ENCODE peak calls at places on chromosome 9, in nine cellular contexts. Y is ovary, B is SK-N-SH, C is HepG2, A is A549, V is K562, N is stomach, Z is transverse colon, G is sigmoid colon. J is an unnamed sample.

GRCh38 chr9:116959775-116960174 is 272.7 kb downstream of the TRIM32 start:
- DNase-seq in Y (no peak), B (peak), C (no peak), A (no peak), V (no peak), N (no peak), Z (no peak), G (no peak), J (no peak)

GRCh38 chr9:93093081-93093448 is 3.0 kb upstream of the CARD19 start:
- DNase-seq in Y (peak), B (no peak), C (no peak), A (no peak), V (no peak), N (no peak), Z (no peak), G (peak), J (no peak)

GRCh38 chr9:126752376-126752775 is 52.5 kb upstream of the ZBTB43 start:
- DNase-seq in Y (no peak), B (no peak), C (no peak), A (no peak), V (no peak), N (no peak), Z (no peak), G (no peak), J (no peak)

GRCh38 chr9:126128494-126129142 is 198.0 kb upstream of the MVB12B start:
- DNase-seq in Y (no peak), B (peak), C (no peak), A (no peak), V (no peak), N (peak), Z (no peak), G (no peak), J (no peak)

GRCh38 chr9:112176410-112177010 is 1.4 kb upstream of the SUSD1 start:
- DNase-seq in Y (no peak), B (no peak), C (peak), A (no peak), V (no peak), N (no peak), Z (peak), G (no peak), J (no peak)

GRCh38 chr9:12790026-12790425 is 15.2 kb downstream of the LURAP1L start:
- DNase-seq in Y (no peak), B (no peak), C (no peak), A (no peak), V (no peak), N (no peak), Z (no peak), G (no peak), J (no peak)

GRCh38 chr9:14314424-14314928 is 535 bp upstream of the NFIB start:
- DNase-seq in Y (peak), B (peak), C (peak), A (peak), V (peak), N (peak), Z (peak), G (peak), J (peak)

GRCh38 chr9:36765077-36765390 is 192.3 kb downstream of the MELK start:
- DNase-seq in Y (no peak), B (peak), C (no peak), A (peak), V (no peak), N (no peak), Z (no peak), G (no peak), J (no peak)

GRCh38 chr9:90000925-90001324 is 396.1 kb downstream of the GADD45G start:
- DNase-seq in Y (no peak), B (no peak), C (no peak), A (no peak), V (no peak), N (no peak), Z (no peak), G (no peak), J (no peak)

GRCh38 chr9:110895141-110895912 is 142.9 kb downstream of the LPAR1 start:
- DNase-seq in Y (peak), B (no peak), C (no peak), A (no peak), V (no peak), N (no peak), Z (peak), G (peak), J (peak)

GRCh38 chr9:134059661-134060395 is 8.0 kb downstream of the BRD3 start:
- DNase-seq in Y (no peak), B (peak), C (no peak), A (no peak), V (no peak), N (peak), Z (peak), G (peak), J (peak)

GRCh38 chr9:70933318-70933717 is 188.1 kb downstream of the TRPM3 start:
- DNase-seq in Y (no peak), B (no peak), C (no peak), A (no peak), V (no peak), N (no peak), Z (no peak), G (no peak), J (no peak)

GRCh38 chr9:3045153-3045552 is 201.3 kb upstream of the PUM3 start:
- DNase-seq in Y (no peak), B (no peak), C (no peak), A (no peak), V (no peak), N (no peak), Z (no peak), G (no peak), J (no peak)

GRCh38 chr9:24672336-24672735 is 126.6 kb upstream of the IZUMO3 start:
- DNase-seq in Y (no peak), B (no peak), C (no peak), A (no peak), V (no peak), N (no peak), Z (no peak), G (no peak), J (no peak)

GRCh38 chr9:69186841-69187611 is 12.9 kb downstream of the TJP2 start:
- DNase-seq in Y (no peak), B (no peak), C (no peak), A (no peak), V (no peak), N (no peak), Z (no peak), G (no peak), J (no peak)

GRCh38 chr9:5625916-5626315 is 3.0 kb upstream of the RIC1 start:
- DNase-seq in Y (no peak), B (no peak), C (no peak), A (no peak), V (no peak), N (no peak), Z (no peak), G (no peak), J (no peak)

GRCh38 chr9:5626727-5627634 is 1.9 kb upstream of the RIC1 start:
- DNase-seq in Y (no peak), B (peak), C (no peak), A (no peak), V (peak), N (no peak), Z (peak), G (no peak), J (no peak)

GRCh38 chr9:5622019-5622418 is 6.9 kb upstream of the RIC1 start:
- DNase-seq in Y (no peak), B (no peak), C (no peak), A (no peak), V (no peak), N (no peak), Z (no peak), G (no peak), J (no peak)

GRCh38 chr9:5621327-5621726 is 7.6 kb upstream of the RIC1 start:
- DNase-seq in Y (no peak), B (no peak), C (no peak), A (peak), V (no peak), N (no peak), Z (no peak), G (no peak), J (no peak)

DNA sequence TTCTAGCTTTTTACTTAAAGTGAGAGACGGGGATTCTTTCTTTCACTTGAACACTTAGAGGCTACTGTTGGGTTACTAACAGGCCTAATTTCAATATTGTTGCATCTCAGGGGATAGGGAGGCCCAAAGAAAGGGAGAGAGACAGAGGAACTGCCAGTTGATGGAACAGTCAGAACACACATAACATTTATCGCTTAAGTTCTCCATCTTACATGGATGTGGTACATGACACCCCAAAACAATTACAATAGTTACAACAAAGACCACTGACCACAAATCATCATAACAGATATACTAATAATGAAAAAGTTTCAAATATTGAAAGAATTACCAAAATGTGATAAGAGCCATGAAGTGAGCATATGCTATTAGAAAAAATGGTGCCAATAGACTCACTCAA is 4.3 kb upstream of the RIC1 start:
- DNase-seq in Y (no peak), B (no peak), C (no peak), A (no peak), V (no peak), N (no peak), Z (no peak), G (no peak), J (no peak)
- H3K4me3 ChIP-seq in Y (no peak), B (no peak), C (no peak), A (no peak), V (no peak), N (no peak), Z (no peak), G (no peak), J (no peak)

GRCh38 chr9:105452185-105452584 is 4.4 kb downstream of the FSD1L start:
- DNase-seq in Y (no peak), B (no peak), C (no peak), A (no peak), V (no peak), N (no peak), Z (no peak), G (no peak), J (no peak)

GRCh38 chr9:105447386-105447813 is 434 bp upstream of the FSD1L start:
- DNase-seq in Y (no peak), B (no peak), C (no peak), A (no peak), V (no peak), N (no peak), Z (no peak), G (no peak), J (no peak)

GRCh38 chr9:105447814-105448812 is at the start of gene FSD1L:
- DNase-seq in Y (peak), B (peak), C (peak), A (peak), V (peak), N (peak), Z (peak), G (peak), J (peak)

GRCh38 chr9:105445203-105445881 is 2.5 kb upstream of the FSD1L start:
- DNase-seq in Y (no peak), B (no peak), C (no peak), A (no peak), V (no peak), N (no peak), Z (no peak), G (no peak), J (peak)

GRCh38 chr9:105449081-105449480 is 1.2 kb downstream of the FSD1L start:
- DNase-seq in Y (no peak), B (no peak), C (no peak), A (no peak), V (no peak), N (no peak), Z (no peak), G (no peak), J (no peak)
- H3K27ac ChIP-seq in Y (no peak), B (peak), C (peak), A (no peak), V (no peak), N (peak), Z (peak), G (no peak), J (no peak)

DNA sequence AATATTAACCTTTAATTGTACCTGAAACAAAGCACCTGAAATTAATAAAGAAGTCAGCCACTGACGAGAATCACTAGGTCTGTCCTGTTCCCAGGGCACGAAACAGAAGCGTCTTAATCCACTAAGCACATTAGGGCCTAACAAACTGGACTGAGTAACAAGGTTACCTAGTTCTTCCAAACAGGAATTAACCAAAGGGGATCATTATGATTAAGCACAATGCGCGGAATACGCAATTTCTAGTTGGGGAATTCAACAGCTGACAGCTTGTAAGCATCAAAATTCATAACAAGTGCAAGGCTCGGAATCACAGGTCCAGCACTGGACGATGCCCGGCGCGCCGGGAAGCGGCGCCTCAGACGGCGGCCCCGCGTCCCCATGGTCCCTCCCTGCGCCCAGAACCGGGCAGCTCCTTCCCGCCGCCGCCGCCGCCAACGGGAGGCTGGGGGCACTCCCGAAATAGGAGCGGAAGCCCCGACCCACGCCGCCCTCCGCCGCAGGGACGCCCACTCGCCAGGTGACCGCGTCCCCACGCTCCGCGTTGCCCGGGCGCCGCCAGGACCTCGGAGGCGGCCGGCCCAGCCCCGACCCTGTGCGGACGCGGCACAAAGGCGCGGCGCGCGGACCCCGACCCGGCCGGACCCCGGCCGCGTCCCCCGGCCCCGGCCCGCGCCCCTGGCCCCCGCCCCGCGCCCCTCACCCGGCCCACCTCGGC is 898 bp downstream of the CAMSAP1 start:
- DNase-seq in Y (peak), B (peak), C (no peak), A (no peak), V (peak), N (no peak), Z (peak), G (peak), J (no peak)
- TF ChIP-seq EP300 in Y (no peak), B (no peak), C (no peak), A (no peak), V (no peak), N (no peak), Z (no peak), G (no peak), J (no peak)

DNA sequence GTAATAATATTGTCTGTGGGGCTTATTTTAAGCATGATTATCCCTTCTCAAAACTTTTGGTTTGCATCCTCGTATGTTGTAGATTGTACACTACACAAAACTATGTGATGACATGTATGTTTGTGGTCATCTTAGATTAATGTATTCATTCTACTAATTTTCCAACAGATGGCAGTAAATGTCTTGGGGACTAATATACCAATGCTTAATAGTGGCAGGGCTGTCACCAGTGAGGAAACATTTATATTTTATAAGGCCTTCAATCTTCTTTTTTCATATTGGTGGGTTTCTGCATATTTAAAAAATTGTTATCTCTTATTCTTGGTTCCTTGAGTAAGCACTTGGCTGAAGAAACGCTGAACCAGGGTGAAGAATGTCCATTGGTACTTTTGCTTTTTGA is 530.4 kb downstream of the RASEF start:
- DNase-seq in Y (no peak), B (peak), C (peak), A (peak), V (no peak), N (no peak), Z (no peak), G (no peak), J (no peak)
- H3K4me3 ChIP-seq in Y (no peak), B (no peak), C (no peak), A (no peak), V (no peak), N (no peak), Z (no peak), G (no peak), J (no peak)

DNA sequence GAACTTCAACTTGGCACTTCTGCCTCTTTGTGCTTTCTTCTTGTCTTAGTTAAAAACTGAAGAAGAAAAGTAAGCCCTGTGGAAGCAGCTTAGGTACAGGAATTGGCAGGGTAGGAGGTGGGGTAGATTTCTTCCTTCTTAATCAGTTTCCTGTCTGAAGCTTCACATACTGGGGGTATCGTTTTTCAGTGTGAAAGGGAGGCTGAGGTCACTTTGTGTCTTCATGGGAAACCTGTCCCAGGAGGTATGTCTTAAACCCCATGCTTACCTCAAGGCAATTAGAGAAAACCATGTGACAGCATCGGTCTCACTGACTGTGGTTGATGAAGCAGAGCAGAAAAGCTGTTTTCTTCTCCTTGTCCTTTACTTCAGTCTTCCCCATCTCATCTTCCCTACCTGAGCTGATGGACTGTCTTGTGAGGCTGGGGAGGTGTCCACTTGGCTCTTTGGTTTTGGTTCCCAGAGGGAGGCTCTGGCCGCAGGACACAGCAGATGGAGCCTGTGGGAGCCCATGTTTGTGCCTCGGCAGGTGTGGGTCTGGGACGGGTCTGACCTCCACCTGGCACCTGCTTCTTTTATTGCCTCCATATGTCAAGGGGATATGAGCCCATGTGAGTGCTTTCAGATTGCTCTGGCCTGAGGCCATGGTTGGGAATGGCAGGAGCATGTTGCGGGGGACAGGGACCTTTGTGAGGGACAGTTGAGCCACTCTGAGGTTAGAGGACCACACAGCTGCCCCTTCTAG is 47.0 kb downstream of the SH3GL2 start:
- DNase-seq in Y (no peak), B (no peak), C (no peak), A (no peak), V (no peak), N (no peak), Z (no peak), G (no peak), J (no peak)
- H3K27ac ChIP-seq in Y (no peak), B (no peak), C (no peak), A (no peak), V (no peak), N (no peak), Z (no peak), G (no peak), J (no peak)

J was measured in tibial nerve.